ENCODE peak calls at places on chromosome 10, in ten cellular contexts. O is activated CD8-positive, alpha-beta memory T cell treated with anti-CD3 and anti-CD28 coated beads, Interleukin-2, amount 50 U/mL, for 4 hours; V is cardiac septum; S is NCI-H1092; E is astrocyte of the cerebellum; A is activated CD8-positive, alpha-beta T cell treated with anti-CD3 and anti-CD28 coated beads, Interleukin-2, amount 10 ng/mL, durations not matched to agents 7 days and 5 days; W is SW 1271; X is spleen; U is left kidney; I is endodermal cell. T is an unnamed sample.

GRCh38 chr10:74738985-74739567 is 87.3 kb upstream of the KAT6B start:
- DNase-seq in W (no peak), V (no peak), O (no peak), A (peak; percentile 84), I (peak; percentile 61), E (no peak), S (no peak), X (no peak), U (peak; percentile 29), T (no peak)

GRCh38 chr10:65827344-65827743 is 1098.5 kb upstream of the LRRTM3 start:
- DNase-seq in S (no peak), U (peak; percentile 10), I (no peak), O (no peak), E (no peak), W (no peak), A (no peak), X (no peak), V (no peak), T (no peak)

GRCh38 chr10:73892314-73893080 is 18.1 kb upstream of the CAMK2G start:
- DNase-seq in V (no peak), O (no peak), X (no peak), I (no peak), W (no peak), U (no peak), E (no peak), A (no peak), S (no peak), T (no peak)

GRCh38 chr10:122210481-122211265 is 60.4 kb upstream of the BTBD16 start:
- DNase-seq in A (no peak), S (no peak), U (no peak), I (no peak), W (no peak), O (no peak), V (no peak), X (no peak), E (no peak), T (no peak)

GRCh38 chr10:73850863-73851461 is 23.4 kb downstream of the CAMK2G start:
- DNase-seq in S (no peak), I (peak; percentile 81), W (no peak), U (no peak), X (no peak), V (no peak), E (peak; percentile 52), O (no peak), A (no peak), T (no peak)

GRCh38 chr10:91077549-91078017 is 142.9 kb upstream of the PCGF5 start:
- DNase-seq in O (no peak), V (peak; percentile 92), A (no peak), X (peak; percentile 77), I (no peak), U (peak; percentile 23), S (peak; percentile 59), W (no peak), E (no peak), T (no peak)

GRCh38 chr10:7408494-7409044 is 2.3 kb downstream of the SFMBT2 start:
- DNase-seq in X (peak; percentile 91), W (peak; percentile 22), A (peak; percentile 60), O (peak; percentile 61), S (no peak), E (no peak), V (peak; percentile 82), U (peak; percentile 83), I (peak; percentile 83), T (no peak)

GRCh38 chr10:92291921-92292860 is 1.2 kb downstream of the MARCHF5 start:
- DNase-seq in S (no peak), V (no peak), E (peak; percentile 31), O (peak; percentile 26), W (peak; percentile 40), A (peak; percentile 74), U (peak; percentile 76), X (peak; percentile 83), I (peak; percentile 64), T (peak; percentile 7)

GRCh38 chr10:88157981-88158465 is 294.6 kb downstream of the PTEN start:
- DNase-seq in A (no peak), O (no peak), X (no peak), E (peak; percentile 74), W (peak; percentile 81), V (no peak), U (no peak), S (no peak), I (no peak), T (no peak)

GRCh38 chr10:21166557-21167287 is 269.6 kb upstream of the NEBL start:
- DNase-seq in X (no peak), O (no peak), S (peak; percentile 21), V (no peak), I (no peak), W (no peak), A (no peak), U (peak; percentile 62), E (no peak), T (no peak)

GRCh38 chr10:129622736-129623135 is 155.7 kb downstream of the MGMT start:
- DNase-seq in X (no peak), O (no peak), U (no peak), V (no peak), A (no peak), E (no peak), I (no peak), W (no peak), S (no peak), T (no peak)

GRCh38 chr10:46520381-46520780 is 36.1 kb downstream of the GPRIN2 start:
- DNase-seq in U (no peak), W (no peak), S (no peak), X (peak; percentile 75), O (peak; percentile 12), V (peak; percentile 76), A (no peak), I (no peak), E (no peak), T (no peak)

GRCh38 chr10:103374263-103374662 is 6.5 kb downstream of the TAF5 start:
- DNase-seq in X (no peak), S (no peak), O (no peak), E (no peak), U (no peak), I (no peak), W (no peak), A (no peak), V (no peak), T (no peak)

GRCh38 chr10:20552382-20552781 is 344.7 kb downstream of the NEBL start:
- DNase-seq in I (no peak), U (no peak), V (no peak), E (no peak), A (no peak), S (no peak), W (no peak), X (no peak), O (no peak), T (no peak)

GRCh38 chr10:3499120-3499519 is 285.9 kb downstream of the KLF6 start:
- DNase-seq in E (no peak), U (no peak), O (no peak), S (no peak), V (no peak), X (no peak), A (no peak), W (no peak), I (no peak), T (no peak)

GRCh38 chr10:11655839-11656238 is 44.4 kb upstream of the USP6NL start:
- DNase-seq in S (no peak), E (no peak), O (no peak), U (no peak), I (peak; percentile 4), X (no peak), A (no peak), V (no peak), W (no peak), T (no peak)

GRCh38 chr10:30736685-30737232 is 107.2 kb upstream of the LYZL2 start:
- DNase-seq in U (no peak), W (peak; percentile 85), X (no peak), O (no peak), A (peak; percentile 64), V (no peak), I (no peak), S (no peak), E (peak; percentile 99), T (no peak)

GRCh38 chr10:79088176-79088575 is 19.4 kb downstream of the ZMIZ1 start:
- DNase-seq in E (no peak), S (no peak), X (no peak), A (no peak), O (no peak), U (no peak), I (no peak), W (no peak), V (no peak), T (no peak)

GRCh38 chr10:73503037-73503436 is 7.2 kb upstream of the PPP3CB start:
- DNase-seq in U (no peak), X (no peak), I (no peak), V (no peak), S (no peak), A (no peak), W (no peak), E (no peak), O (no peak), T (no peak)

GRCh38 chr10:117499248-117500105 is 43.1 kb upstream of the EMX2 start:
- DNase-seq in A (no peak), I (peak; percentile 44), U (no peak), X (no peak), S (no peak), E (no peak), W (no peak), V (peak; percentile 65), O (no peak), T (no peak)

GRCh38 chr10:78248651-78249464 is 215.2 kb downstream of the RPS24 start:
- DNase-seq in V (no peak), X (no peak), A (no peak), E (peak; percentile 96), I (no peak), U (no peak), S (no peak), W (no peak), O (no peak), T (no peak)